ENCODE peak calls at places on chromosomes 16 and 17, in four cellular contexts. One of them, this sample, is unnamed. For H3K4me1, the result is how much of the 10 kb centered on the place peaks cover.

GRCh38 chr17:7293821-7294613 is 422 bp downstream of the YBX2 start:
- DNase-seq in cardiac muscle cell: no peak
- DNase-seq in A549: no peak
- DNase-seq in left ventricle myocardium inferior: no peak
- DNase-seq in this sample: peak

GRCh38 chr17:19812407-19812806 is 55.3 kb downstream of the ULK2 start:
- DNase-seq in cardiac muscle cell: peak
- DNase-seq in left ventricle myocardium inferior: no peak
- DNase-seq in A549: no peak
- DNase-seq in this sample: no peak

GRCh38 chr17:58755577-58756245 is at the start of gene PPM1E:
- DNase-seq in left ventricle myocardium inferior: peak
- DNase-seq in A549: peak
- DNase-seq in cardiac muscle cell: peak
- DNase-seq in this sample: peak

GRCh38 chr17:77476920-77477805 is 336.4 kb downstream of the SEC14L1 start:
- DNase-seq in cardiac muscle cell: peak
- DNase-seq in A549: no peak
- DNase-seq in left ventricle myocardium inferior: peak
- DNase-seq in this sample: peak

GRCh38 chr17:7587420-7587786 is 2.5 kb downstream of the SOX15 start:
- DNase-seq in left ventricle myocardium inferior: no peak
- DNase-seq in cardiac muscle cell: peak
- DNase-seq in A549: no peak
- DNase-seq in this sample: peak

GRCh38 chr16:86953631-86954465 is 363.3 kb downstream of the C16orf95 start:
- DNase-seq in left ventricle myocardium inferior: no peak
- DNase-seq in A549: no peak
- DNase-seq in cardiac muscle cell: no peak
- DNase-seq in this sample: no peak

GRCh38 chr16:89845417-89845816 is 17.1 kb downstream of the SPIRE2 start:
- DNase-seq in left ventricle myocardium inferior: no peak
- DNase-seq in cardiac muscle cell: no peak
- DNase-seq in A549: no peak
- DNase-seq in this sample: no peak

GRCh38 chr17:27266228-27266627 is 27.7 kb upstream of the WSB1 start:
- DNase-seq in A549: no peak
- DNase-seq in cardiac muscle cell: no peak
- DNase-seq in left ventricle myocardium inferior: no peak
- DNase-seq in this sample: no peak

GRCh38 chr17:61007980-61008379 is 330.3 kb downstream of the BCAS3 start:
- DNase-seq in A549: no peak
- DNase-seq in cardiac muscle cell: peak
- DNase-seq in left ventricle myocardium inferior: no peak
- DNase-seq in this sample: no peak

GRCh38 chr16:637081-638018 is 1.2 kb upstream of the METTL26 start:
- DNase-seq in A549: peak
- DNase-seq in cardiac muscle cell: peak
- DNase-seq in left ventricle myocardium inferior: peak
- DNase-seq in this sample: peak

GRCh38 chr16:3045758-3046505 is 429 bp upstream of the MMP25 start:
- DNase-seq in A549: no peak
- DNase-seq in cardiac muscle cell: peak
- DNase-seq in left ventricle myocardium inferior: no peak
- DNase-seq in this sample: no peak

GRCh38 chr17:15920758-15921239 is 24.1 kb upstream of the ADORA2B start:
- DNase-seq in left ventricle myocardium inferior: no peak
- DNase-seq in cardiac muscle cell: peak
- DNase-seq in A549: peak
- DNase-seq in this sample: no peak

GRCh38 chr16:31916056-31916488 is 42.5 kb downstream of the ZNF267 start:
- DNase-seq in left ventricle myocardium inferior: no peak
- DNase-seq in cardiac muscle cell: no peak
- DNase-seq in A549: no peak
- DNase-seq in this sample: no peak

GRCh38 chr16:21302454-21302853 is 24.4 kb upstream of the CRYM start:
- DNase-seq in left ventricle myocardium inferior: no peak
- DNase-seq in cardiac muscle cell: no peak
- DNase-seq in A549: no peak
- DNase-seq in this sample: no peak

GRCh38 chr16:27444015-27444414 is 42.0 kb downstream of the IL21R start:
- DNase-seq in cardiac muscle cell: peak
- DNase-seq in left ventricle myocardium inferior: no peak
- DNase-seq in A549: no peak
- DNase-seq in this sample: peak

GRCh38 chr16:82603784-82604411 is 22.9 kb upstream of the CDH13 start:
- DNase-seq in cardiac muscle cell: peak
- DNase-seq in A549: no peak
- DNase-seq in left ventricle myocardium inferior: peak
- DNase-seq in this sample: peak

GRCh38 chr17:31558748-31559646 is 167.5 kb downstream of the RAB11FIP4 start:
- DNase-seq in A549: peak
- DNase-seq in left ventricle myocardium inferior: peak
- DNase-seq in cardiac muscle cell: peak
- DNase-seq in this sample: peak

GRCh38 chr17:35804658-35805192 is 4.6 kb upstream of the TAF15 start:
- DNase-seq in left ventricle myocardium inferior: no peak
- DNase-seq in cardiac muscle cell: peak
- DNase-seq in A549: peak
- DNase-seq in this sample: no peak

GRCh38 chr17:75194879-75195278 is 10.6 kb upstream of the NUP85 start:
- DNase-seq in left ventricle myocardium inferior: no peak
- DNase-seq in A549: no peak
- DNase-seq in cardiac muscle cell: no peak
- DNase-seq in this sample: no peak

GRCh38 chr16:54843424-54843750 is 87.3 kb upstream of the IRX5 start:
- DNase-seq in cardiac muscle cell: no peak
- DNase-seq in A549: no peak
- DNase-seq in left ventricle myocardium inferior: no peak
- DNase-seq in this sample: no peak

GRCh38 chr17:39208893-39209292 is 8.8 kb downstream of the RPL19 start:
- DNase-seq in cardiac muscle cell: no peak
- DNase-seq in A549: no peak
- DNase-seq in left ventricle myocardium inferior: no peak
- DNase-seq in this sample: peak

GRCh38 chr16:200388-200787 is 20.1 kb downstream of the HBQ1 start:
- DNase-seq in A549: no peak
- DNase-seq in left ventricle myocardium inferior: no peak
- DNase-seq in cardiac muscle cell: peak
- DNase-seq in this sample: no peak

GRCh38 chr17:73091770-73092517 is 544 bp downstream of the SLC39A11 start:
- DNase-seq in A549: peak
- DNase-seq in cardiac muscle cell: peak
- DNase-seq in left ventricle myocardium inferior: peak
- DNase-seq in this sample: peak

GRCh38 chr16:11916524-11917285 is 949 bp upstream of the GSPT1 start:
- DNase-seq in A549: peak
- DNase-seq in cardiac muscle cell: peak
- DNase-seq in left ventricle myocardium inferior: no peak
- DNase-seq in this sample: no peak

GRCh38 chr16:70432304-70432799 is 6.5 kb downstream of the ST3GAL2 start:
- DNase-seq in cardiac muscle cell: peak
- DNase-seq in A549: no peak
- DNase-seq in left ventricle myocardium inferior: no peak
- DNase-seq in this sample: no peak

GRCh38 chr16:74575805-74576643 is 30.9 kb downstream of the GLG1 start:
- DNase-seq in A549: no peak
- DNase-seq in cardiac muscle cell: no peak
- DNase-seq in left ventricle myocardium inferior: no peak
- DNase-seq in this sample: no peak

GRCh38 chr16:50814541-50814940 is 72.7 kb downstream of the CYLD start:
- DNase-seq in A549: no peak
- DNase-seq in cardiac muscle cell: no peak
- DNase-seq in left ventricle myocardium inferior: no peak
- DNase-seq in this sample: no peak

GRCh38 chr16:63737633-63738032 is 1384.2 kb downstream of the CDH11 start:
- DNase-seq in cardiac muscle cell: peak
- DNase-seq in left ventricle myocardium inferior: no peak
- DNase-seq in A549: no peak
- DNase-seq in this sample: no peak

GRCh38 chr16:52076332-52077115 is 470.4 kb downstream of the TOX3 start:
- DNase-seq in left ventricle myocardium inferior: no peak
- DNase-seq in cardiac muscle cell: no peak
- DNase-seq in A549: no peak
- DNase-seq in this sample: no peak

GRCh38 chr17:74871329-74872076 is 1.3 kb downstream of the FDXR start:
- DNase-seq in cardiac muscle cell: no peak
- DNase-seq in left ventricle myocardium inferior: no peak
- DNase-seq in A549: no peak
- DNase-seq in this sample: no peak

GRCh38 chr16:81394416-81394815 is 50.2 kb upstream of the CMIP start:
- DNase-seq in left ventricle myocardium inferior: no peak
- DNase-seq in cardiac muscle cell: no peak
- DNase-seq in A549: no peak
- DNase-seq in this sample: no peak

GRCh38 chr16:81394966-81395655 is 49.5 kb upstream of the CMIP start:
- DNase-seq in cardiac muscle cell: peak
- DNase-seq in left ventricle myocardium inferior: peak
- DNase-seq in A549: no peak
- DNase-seq in this sample: peak

GRCh38 chr16:81388357-81388756 is 56.3 kb upstream of the CMIP start:
- DNase-seq in left ventricle myocardium inferior: no peak
- DNase-seq in A549: no peak
- DNase-seq in cardiac muscle cell: no peak
- DNase-seq in this sample: no peak

GRCh38 chr16:81397058-81397878 is 47.3 kb upstream of the CMIP start:
- DNase-seq in cardiac muscle cell: no peak
- DNase-seq in A549: no peak
- DNase-seq in left ventricle myocardium inferior: no peak
- DNase-seq in this sample: no peak

GRCh38 chr16:81392011-81392410 is 52.6 kb upstream of the CMIP start:
- DNase-seq in A549: no peak
- DNase-seq in left ventricle myocardium inferior: no peak
- DNase-seq in cardiac muscle cell: no peak
- DNase-seq in this sample: no peak
- H3K27ac ChIP-seq in A549: no peak
- H3K27ac ChIP-seq in left ventricle myocardium inferior: no peak
- H3K27ac ChIP-seq in cardiac muscle cell: no peak
- H3K27ac ChIP-seq in this sample: no peak

GRCh38 chr16:84397090-84397489 is 28.8 kb downstream of the ATP2C2 start:
- DNase-seq in left ventricle myocardium inferior: no peak
- DNase-seq in A549: no peak
- DNase-seq in cardiac muscle cell: no peak
- DNase-seq in this sample: no peak
- TF ChIP-seq CTCF in left ventricle myocardium inferior: no peak
- TF ChIP-seq CTCF in A549: peak
- TF ChIP-seq CTCF in cardiac muscle cell: peak
- TF ChIP-seq CTCF in this sample: no peak

DNA sequence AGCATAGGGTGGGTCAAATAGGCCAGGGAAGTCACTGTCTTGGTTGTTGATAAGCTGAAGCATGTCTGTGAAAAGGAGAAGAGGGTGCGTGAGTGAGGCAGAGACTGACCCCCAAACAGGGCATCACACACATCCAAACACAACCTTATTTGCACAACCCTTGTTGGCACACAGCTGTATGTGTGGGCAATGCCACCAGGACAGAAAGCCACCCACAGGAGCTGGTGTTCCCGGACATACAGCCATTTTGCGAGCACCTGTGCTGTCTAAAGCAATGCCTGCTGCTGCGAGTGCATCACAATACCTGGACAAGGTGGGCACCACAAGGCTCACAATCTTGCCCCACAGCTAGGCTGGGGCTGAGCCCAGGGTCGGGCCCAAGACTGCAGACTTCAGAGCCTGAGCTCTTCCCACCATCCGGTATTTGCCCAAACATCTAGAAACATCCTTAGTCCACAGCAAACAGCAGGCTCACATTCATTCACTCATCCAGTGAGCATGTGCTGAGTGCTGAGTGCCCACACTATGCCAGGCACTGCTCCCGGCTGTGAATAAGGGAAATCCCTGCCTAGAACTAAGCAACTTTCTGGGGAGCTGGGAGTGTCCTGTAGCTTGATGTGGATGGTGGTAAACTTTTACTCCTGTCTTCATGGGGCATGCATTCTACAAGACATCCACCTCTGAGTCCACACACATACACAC is 16.2 kb downstream of the SREBF1 start:
- DNase-seq in cardiac muscle cell: no peak
- DNase-seq in A549: no peak
- DNase-seq in left ventricle myocardium inferior: no peak
- DNase-seq in this sample: no peak
- H3K4me1 ChIP-seq in cardiac muscle cell: under half
- H3K4me1 ChIP-seq in A549: half or more
- H3K4me1 ChIP-seq in left ventricle myocardium inferior: half or more
- H3K4me1 ChIP-seq in this sample: under half

GRCh38 chr17:40558300-40558584 is 7.0 kb downstream of the CCR7 start:
- DNase-seq in left ventricle myocardium inferior: no peak
- DNase-seq in A549: no peak
- DNase-seq in cardiac muscle cell: no peak
- DNase-seq in this sample: peak

GRCh38 chr17:40556198-40556661 is 9.0 kb downstream of the CCR7 start:
- DNase-seq in cardiac muscle cell: no peak
- DNase-seq in A549: no peak
- DNase-seq in left ventricle myocardium inferior: no peak
- DNase-seq in this sample: no peak

GRCh38 chr17:40558651-40559015 is 6.6 kb downstream of the CCR7 start:
- DNase-seq in A549: no peak
- DNase-seq in cardiac muscle cell: no peak
- DNase-seq in left ventricle myocardium inferior: no peak
- DNase-seq in this sample: no peak

GRCh38 chr17:40556884-40557414 is 8.3 kb downstream of the CCR7 start:
- DNase-seq in cardiac muscle cell: peak
- DNase-seq in A549: no peak
- DNase-seq in left ventricle myocardium inferior: peak
- DNase-seq in this sample: peak

DNA sequence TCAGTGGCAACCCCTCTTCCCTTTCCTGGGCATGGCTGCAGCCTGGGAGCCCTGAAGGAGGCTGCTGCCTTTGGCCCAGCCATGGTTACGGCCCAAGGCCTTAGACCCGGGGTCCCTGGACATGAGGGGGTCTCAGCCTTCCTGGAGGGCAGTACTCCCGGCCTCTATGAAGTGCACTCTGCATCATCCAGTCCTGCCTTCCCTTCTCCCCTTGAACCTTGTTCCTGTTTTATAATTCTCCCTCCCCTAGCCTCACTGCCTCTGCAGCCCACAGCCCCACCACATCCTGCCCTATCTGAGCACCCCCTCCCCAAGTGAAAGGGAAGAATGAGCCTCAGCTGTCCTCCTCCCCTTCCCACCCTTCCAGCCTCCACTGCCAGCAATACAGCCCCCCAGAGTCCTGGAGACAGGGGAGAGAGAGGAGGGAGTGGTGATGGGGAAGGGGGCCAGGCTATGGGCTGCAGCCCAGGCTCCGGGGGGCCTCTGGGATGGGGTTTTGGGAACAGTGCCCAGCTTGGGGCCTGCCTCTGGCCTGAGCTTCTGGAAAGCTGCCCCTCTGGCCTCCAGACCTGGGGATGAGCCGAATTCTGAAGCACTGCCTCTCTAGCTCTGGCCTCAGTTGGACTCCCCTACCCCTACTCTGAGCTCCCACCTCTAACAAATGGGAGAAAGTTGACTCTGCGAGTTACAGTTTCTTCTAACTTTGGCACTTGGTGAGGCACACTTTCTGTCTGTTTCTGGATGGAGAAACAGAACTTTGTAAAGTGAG is 7.6 kb downstream of the CCR7 start:
- DNase-seq in A549: no peak
- DNase-seq in cardiac muscle cell: peak
- DNase-seq in left ventricle myocardium inferior: no peak
- DNase-seq in this sample: no peak
- H3K27ac ChIP-seq in A549: peak
- H3K27ac ChIP-seq in cardiac muscle cell: no peak
- H3K27ac ChIP-seq in left ventricle myocardium inferior: peak
- H3K27ac ChIP-seq in this sample: peak

This sample was measured in tibial artery.